ENCODE peak calls at places on chromosomes 4 and X, in seven cellular contexts. One of them, this sample, is unnamed.

GRCh38 chr4:126874533-126874932 is 758.2 kb upstream of the INTU start:
- DNase-seq in mammary epithelial cell: no peak
- DNase-seq in hepatocyte: no peak
- DNase-seq in tibial artery: no peak
- DNase-seq in CD8-positive, alpha-beta T cell: no peak
- DNase-seq in cardiac muscle cell: no peak
- DNase-seq in breast epithelium: no peak
- DNase-seq in this sample: no peak

GRCh38 chr4:158572608-158573007 is 50.9 kb downstream of the RXFP1 start:
- DNase-seq in hepatocyte: no peak
- DNase-seq in CD8-positive, alpha-beta T cell: no peak
- DNase-seq in cardiac muscle cell: no peak
- DNase-seq in mammary epithelial cell: no peak
- DNase-seq in breast epithelium: no peak
- DNase-seq in tibial artery: no peak
- DNase-seq in this sample: no peak

GRCh38 chr4:24568425-24568824 is 15.9 kb downstream of the DHX15 start:
- DNase-seq in CD8-positive, alpha-beta T cell: no peak
- DNase-seq in breast epithelium: no peak
- DNase-seq in hepatocyte: no peak
- DNase-seq in cardiac muscle cell: no peak
- DNase-seq in tibial artery: no peak
- DNase-seq in mammary epithelial cell: no peak
- DNase-seq in this sample: no peak

GRCh38 chr4:98151145-98151929 is 8.1 kb upstream of the STPG2 start:
- DNase-seq in cardiac muscle cell: no peak
- DNase-seq in mammary epithelial cell: no peak
- DNase-seq in tibial artery: no peak
- DNase-seq in CD8-positive, alpha-beta T cell: no peak
- DNase-seq in hepatocyte: no peak
- DNase-seq in breast epithelium: no peak
- DNase-seq in this sample: no peak

GRCh38 chrX:11998944-11999343 is 139.3 kb upstream of the FRMPD4 start:
- DNase-seq in mammary epithelial cell: no peak
- DNase-seq in CD8-positive, alpha-beta T cell: no peak
- DNase-seq in tibial artery: no peak
- DNase-seq in hepatocyte: no peak
- DNase-seq in breast epithelium: no peak
- DNase-seq in cardiac muscle cell: no peak
- DNase-seq in this sample: no peak

GRCh38 chr4:67725981-67726380 is 25.0 kb upstream of the UBA6 start:
- DNase-seq in cardiac muscle cell: no peak
- DNase-seq in CD8-positive, alpha-beta T cell: no peak
- DNase-seq in mammary epithelial cell: peak; percentile 78
- DNase-seq in hepatocyte: no peak
- DNase-seq in tibial artery: no peak
- DNase-seq in breast epithelium: no peak
- DNase-seq in this sample: no peak

GRCh38 chr4:150149381-150149780 is 71.1 kb downstream of the DCLK2 start:
- DNase-seq in hepatocyte: no peak
- DNase-seq in CD8-positive, alpha-beta T cell: no peak
- DNase-seq in tibial artery: no peak
- DNase-seq in cardiac muscle cell: no peak
- DNase-seq in breast epithelium: no peak
- DNase-seq in mammary epithelial cell: no peak
- DNase-seq in this sample: no peak

GRCh38 chrX:154378059-154378798 is 866 bp upstream of the EMD start:
- DNase-seq in hepatocyte: peak; percentile 57
- DNase-seq in mammary epithelial cell: no peak
- DNase-seq in cardiac muscle cell: no peak
- DNase-seq in breast epithelium: peak; percentile 48
- DNase-seq in tibial artery: peak; percentile 63
- DNase-seq in CD8-positive, alpha-beta T cell: no peak
- DNase-seq in this sample: no peak

GRCh38 chrX:13763489-13763888 is 28.9 kb downstream of the OFD1 start:
- DNase-seq in CD8-positive, alpha-beta T cell: no peak
- DNase-seq in cardiac muscle cell: no peak
- DNase-seq in tibial artery: peak; percentile 46
- DNase-seq in hepatocyte: no peak
- DNase-seq in breast epithelium: peak; percentile 50
- DNase-seq in mammary epithelial cell: no peak
- DNase-seq in this sample: peak; percentile 62

GRCh38 chrX:85561216-85561615 is 181.8 kb upstream of the POF1B start:
- DNase-seq in CD8-positive, alpha-beta T cell: no peak
- DNase-seq in hepatocyte: no peak
- DNase-seq in tibial artery: no peak
- DNase-seq in mammary epithelial cell: no peak
- DNase-seq in cardiac muscle cell: no peak
- DNase-seq in breast epithelium: no peak
- DNase-seq in this sample: no peak

GRCh38 chr4:151458148-151458547 is 49.2 kb downstream of the FHIP1A start:
- DNase-seq in tibial artery: no peak
- DNase-seq in CD8-positive, alpha-beta T cell: no peak
- DNase-seq in breast epithelium: peak; percentile 38
- DNase-seq in hepatocyte: no peak
- DNase-seq in mammary epithelial cell: peak; percentile 11
- DNase-seq in cardiac muscle cell: no peak
- DNase-seq in this sample: no peak

GRCh38 chrX:31243804-31244203 is 172.0 kb upstream of the FTHL17 start:
- DNase-seq in tibial artery: no peak
- DNase-seq in hepatocyte: no peak
- DNase-seq in CD8-positive, alpha-beta T cell: no peak
- DNase-seq in breast epithelium: no peak
- DNase-seq in mammary epithelial cell: no peak
- DNase-seq in cardiac muscle cell: no peak
- DNase-seq in this sample: no peak

GRCh38 chrX:150486011-150486410 is 82.4 kb upstream of the MTM1 start:
- DNase-seq in tibial artery: peak; percentile 24
- DNase-seq in CD8-positive, alpha-beta T cell: peak; percentile 14
- DNase-seq in hepatocyte: peak; percentile 51
- DNase-seq in breast epithelium: peak; percentile 27
- DNase-seq in mammary epithelial cell: peak; percentile 30
- DNase-seq in cardiac muscle cell: peak; percentile 46
- DNase-seq in this sample: peak; percentile 65

GRCh38 chr4:18813771-18814170 is 792.2 kb upstream of the LCORL start:
- DNase-seq in mammary epithelial cell: no peak
- DNase-seq in hepatocyte: no peak
- DNase-seq in cardiac muscle cell: no peak
- DNase-seq in CD8-positive, alpha-beta T cell: no peak
- DNase-seq in tibial artery: no peak
- DNase-seq in breast epithelium: no peak
- DNase-seq in this sample: no peak

GRCh38 chr4:69760455-69760854 is at the start of gene SULT1B1:
- DNase-seq in breast epithelium: no peak
- DNase-seq in hepatocyte: peak; percentile 56
- DNase-seq in tibial artery: peak; percentile 40
- DNase-seq in mammary epithelial cell: peak; percentile 58
- DNase-seq in CD8-positive, alpha-beta T cell: peak; percentile 43
- DNase-seq in cardiac muscle cell: no peak
- DNase-seq in this sample: no peak

GRCh38 chr4:153228512-153229145 is 24.4 kb downstream of the TRIM2 start:
- DNase-seq in mammary epithelial cell: no peak
- DNase-seq in hepatocyte: no peak
- DNase-seq in cardiac muscle cell: no peak
- DNase-seq in tibial artery: no peak
- DNase-seq in breast epithelium: no peak
- DNase-seq in CD8-positive, alpha-beta T cell: no peak
- DNase-seq in this sample: no peak

GRCh38 chr4:146333187-146333894 is 119.0 kb downstream of the REELD1 start:
- DNase-seq in tibial artery: no peak
- DNase-seq in breast epithelium: no peak
- DNase-seq in mammary epithelial cell: peak; percentile 62
- DNase-seq in hepatocyte: peak; percentile 36
- DNase-seq in cardiac muscle cell: no peak
- DNase-seq in CD8-positive, alpha-beta T cell: no peak
- DNase-seq in this sample: no peak

GRCh38 chr4:177759714-177760113 is 317.5 kb upstream of the AGA start:
- DNase-seq in tibial artery: no peak
- DNase-seq in breast epithelium: no peak
- DNase-seq in cardiac muscle cell: no peak
- DNase-seq in mammary epithelial cell: peak; percentile 84
- DNase-seq in CD8-positive, alpha-beta T cell: no peak
- DNase-seq in hepatocyte: no peak
- DNase-seq in this sample: no peak

GRCh38 chrX:72572248-72573157 is at the start of gene HDAC8:
- DNase-seq in tibial artery: peak; percentile 62
- DNase-seq in mammary epithelial cell: peak; percentile 72
- DNase-seq in CD8-positive, alpha-beta T cell: peak; percentile 22
- DNase-seq in breast epithelium: peak; percentile 31
- DNase-seq in cardiac muscle cell: peak; percentile 65
- DNase-seq in hepatocyte: peak; percentile 67
- DNase-seq in this sample: peak; percentile 69

GRCh38 chrX:13533726-13534125 is 35.7 kb upstream of the EGFL6 start:
- DNase-seq in breast epithelium: no peak
- DNase-seq in tibial artery: no peak
- DNase-seq in cardiac muscle cell: no peak
- DNase-seq in hepatocyte: no peak
- DNase-seq in mammary epithelial cell: peak; percentile 70
- DNase-seq in CD8-positive, alpha-beta T cell: no peak
- DNase-seq in this sample: no peak

GRCh38 chrX:29541038-29541437 is 674.3 kb upstream of the MAGEB2 start:
- DNase-seq in CD8-positive, alpha-beta T cell: no peak
- DNase-seq in breast epithelium: no peak
- DNase-seq in mammary epithelial cell: no peak
- DNase-seq in tibial artery: no peak
- DNase-seq in cardiac muscle cell: no peak
- DNase-seq in hepatocyte: no peak
- DNase-seq in this sample: no peak

GRCh38 chr4:184453402-184454160 is 20.8 kb downstream of the IRF2 start:
- DNase-seq in tibial artery: no peak
- DNase-seq in cardiac muscle cell: peak; percentile 22
- DNase-seq in CD8-positive, alpha-beta T cell: no peak
- DNase-seq in breast epithelium: no peak
- DNase-seq in hepatocyte: peak; percentile 57
- DNase-seq in mammary epithelial cell: peak; percentile 68
- DNase-seq in this sample: no peak

GRCh38 chr4:79476196-79476595 is 68.2 kb upstream of the GK2 start:
- DNase-seq in hepatocyte: no peak
- DNase-seq in breast epithelium: no peak
- DNase-seq in cardiac muscle cell: no peak
- DNase-seq in mammary epithelial cell: no peak
- DNase-seq in tibial artery: peak; percentile 28
- DNase-seq in CD8-positive, alpha-beta T cell: no peak
- DNase-seq in this sample: no peak

GRCh38 chrX:153411255-153411987 is at the start of gene ZFP92:
- DNase-seq in breast epithelium: no peak
- DNase-seq in hepatocyte: peak; percentile 27
- DNase-seq in mammary epithelial cell: no peak
- DNase-seq in tibial artery: no peak
- DNase-seq in CD8-positive, alpha-beta T cell: no peak
- DNase-seq in cardiac muscle cell: no peak
- DNase-seq in this sample: no peak

GRCh38 chrX:9482837-9483236 is 18.0 kb downstream of the TBL1X start:
- DNase-seq in mammary epithelial cell: no peak
- DNase-seq in breast epithelium: no peak
- DNase-seq in CD8-positive, alpha-beta T cell: no peak
- DNase-seq in cardiac muscle cell: no peak
- DNase-seq in hepatocyte: no peak
- DNase-seq in tibial artery: no peak
- DNase-seq in this sample: no peak
- H3K4me3 ChIP-seq in mammary epithelial cell: no peak overlapping the region
- H3K4me3 ChIP-seq in breast epithelium: no peak overlapping the region
- H3K4me3 ChIP-seq in CD8-positive, alpha-beta T cell: no peak overlapping the region
- H3K4me3 ChIP-seq in cardiac muscle cell: no peak overlapping the region
- H3K4me3 ChIP-seq in hepatocyte: no peak overlapping the region
- H3K4me3 ChIP-seq in tibial artery: no peak overlapping the region
- H3K4me3 ChIP-seq in this sample: no peak overlapping the region

GRCh38 chr4:4334798-4335520 is 44.9 kb downstream of the ZBTB49 start:
- DNase-seq in hepatocyte: peak; percentile 83
- DNase-seq in breast epithelium: peak; percentile 36
- DNase-seq in mammary epithelial cell: peak; percentile 50
- DNase-seq in tibial artery: no peak
- DNase-seq in cardiac muscle cell: peak; percentile 73
- DNase-seq in CD8-positive, alpha-beta T cell: peak; percentile 63
- DNase-seq in this sample: peak; percentile 68
- TF ChIP-seq CTCF in hepatocyte: peak; percentile 77
- TF ChIP-seq CTCF in breast epithelium: peak; percentile 58
- TF ChIP-seq CTCF in mammary epithelial cell: peak; percentile 88
- TF ChIP-seq CTCF in tibial artery: peak; percentile 65
- TF ChIP-seq CTCF in cardiac muscle cell: peak; percentile 83
- TF ChIP-seq CTCF in CD8-positive, alpha-beta T cell: peak; percentile 65
- TF ChIP-seq CTCF in this sample: peak; percentile 70

GRCh38 chr4:148790246-148790645 is 348.0 kb upstream of the NR3C2 start:
- DNase-seq in hepatocyte: no peak
- DNase-seq in CD8-positive, alpha-beta T cell: no peak
- DNase-seq in cardiac muscle cell: no peak
- DNase-seq in breast epithelium: no peak
- DNase-seq in mammary epithelial cell: no peak
- DNase-seq in tibial artery: no peak
- DNase-seq in this sample: peak; percentile 28
- H3K27ac ChIP-seq in hepatocyte: no peak overlapping the region
- H3K27ac ChIP-seq in CD8-positive, alpha-beta T cell: no peak overlapping the region
- H3K27ac ChIP-seq in cardiac muscle cell: no peak overlapping the region
- H3K27ac ChIP-seq in breast epithelium: no peak overlapping the region
- H3K27ac ChIP-seq in mammary epithelial cell: peak overlapping the region; percentile 76
- H3K27ac ChIP-seq in tibial artery: no peak overlapping the region
- H3K27ac ChIP-seq in this sample: no peak overlapping the region

GRCh38 chr4:188107931-188108843 is 1.2 kb downstream of the TRIML2 start:
- DNase-seq in mammary epithelial cell: peak; percentile 87
- DNase-seq in hepatocyte: no peak
- DNase-seq in cardiac muscle cell: no peak
- DNase-seq in breast epithelium: no peak
- DNase-seq in CD8-positive, alpha-beta T cell: no peak
- DNase-seq in tibial artery: no peak
- DNase-seq in this sample: no peak
- H3K4me3 ChIP-seq in mammary epithelial cell: no peak overlapping the region
- H3K4me3 ChIP-seq in hepatocyte: no peak overlapping the region
- H3K4me3 ChIP-seq in cardiac muscle cell: no peak overlapping the region
- H3K4me3 ChIP-seq in breast epithelium: no peak overlapping the region
- H3K4me3 ChIP-seq in CD8-positive, alpha-beta T cell: no peak overlapping the region
- H3K4me3 ChIP-seq in tibial artery: no peak overlapping the region
- H3K4me3 ChIP-seq in this sample: no peak overlapping the region